ENCODE peak calls at places on chromosomes 3 and 15, in ten cellular contexts. U is NT2/D1; I is pancreas; N is CD8-positive, alpha-beta memory T cell; Z is IMR-90; P is lower lobe of right lung; V is effector memory CD4-positive, alpha-beta T cell; T is SJSA1; O is CD4-positive, CD25-positive, alpha-beta regulatory T cell; J is gastrocnemius medialis. M is an unnamed sample. For H3K4me1, the result is how much of the 10 kb centered on the place peaks cover.

GRCh38 chr3:79618883-79619282 is 148.9 kb downstream of the ROBO1 start:
- DNase-seq in U (no peak), I (no peak), N (no peak), Z (no peak), P (no peak), V (no peak), T (no peak), O (no peak), J (no peak), M (no peak)

GRCh38 chr15:63039811-63040210 is 2.7 kb upstream of the TPM1 start:
- DNase-seq in U (no peak), I (no peak), N (no peak), Z (no peak), P (no peak), V (no peak), T (no peak), O (no peak), J (no peak), M (no peak)

GRCh38 chr3:115321396-115321795 is 174.3 kb upstream of the ZBTB20 start:
- DNase-seq in U (no peak), I (no peak), N (no peak), Z (peak), P (no peak), V (no peak), T (peak), O (no peak), J (no peak), M (no peak)

GRCh38 chr15:41978534-41978933 is 6.2 kb upstream of the EHD4 start:
- DNase-seq in U (no peak), I (no peak), N (no peak), Z (no peak), P (no peak), V (no peak), T (no peak), O (no peak), J (no peak), M (no peak)

GRCh38 chr3:127477396-127477795 is 113.1 kb downstream of the TPRA1 start:
- DNase-seq in U (no peak), I (no peak), N (no peak), Z (no peak), P (no peak), V (no peak), T (no peak), O (no peak), J (no peak), M (peak)

GRCh38 chr15:39304931-39305728 is 275.7 kb upstream of the THBS1 start:
- DNase-seq in U (no peak), I (no peak), N (no peak), Z (no peak), P (no peak), V (no peak), T (no peak), O (no peak), J (no peak), M (no peak)

GRCh38 chr15:85168642-85169173 is 187.1 kb downstream of the PDE8A start:
- DNase-seq in U (peak), I (peak), N (peak), Z (peak), P (peak), V (peak), T (no peak), O (peak), J (no peak), M (no peak)

GRCh38 chr3:60190073-60190472 is 1061.2 kb downstream of the FHIT start:
- DNase-seq in U (no peak), I (no peak), N (no peak), Z (no peak), P (no peak), V (no peak), T (no peak), O (no peak), J (no peak), M (no peak)

GRCh38 chr3:107431048-107431297 is 53.7 kb downstream of the CCDC54 start:
- DNase-seq in U (no peak), I (peak), N (peak), Z (peak), P (no peak), V (peak), T (no peak), O (no peak), J (peak), M (peak)

GRCh38 chr3:71119171-71119570 is 464.4 kb downstream of the FOXP1 start:
- DNase-seq in U (no peak), I (no peak), N (no peak), Z (peak), P (no peak), V (no peak), T (no peak), O (no peak), J (no peak), M (no peak)

GRCh38 chr3:100992086-100993033 is 861 bp downstream of the ABI3BP start:
- DNase-seq in U (no peak), I (peak), N (no peak), Z (peak), P (no peak), V (no peak), T (peak), O (no peak), J (no peak), M (no peak)

GRCh38 chr15:64112904-64113303 is 17.1 kb downstream of the SNX1 start:
- DNase-seq in U (no peak), I (no peak), N (no peak), Z (peak), P (no peak), V (no peak), T (no peak), O (no peak), J (no peak), M (no peak)

GRCh38 chr15:41825572-41826535 is 2.0 kb upstream of the JMJD7 start:
- DNase-seq in U (no peak), I (no peak), N (no peak), Z (no peak), P (peak), V (no peak), T (no peak), O (no peak), J (no peak), M (no peak)

GRCh38 chr3:38497026-38497425 is 886 bp downstream of the EXOG start:
- DNase-seq in U (no peak), I (no peak), N (no peak), Z (peak), P (no peak), V (no peak), T (peak), O (no peak), J (no peak), M (no peak)

GRCh38 chr15:64653757-64654156 is 121.6 kb downstream of the RBPMS2 start:
- DNase-seq in U (no peak), I (no peak), N (no peak), Z (peak), P (no peak), V (no peak), T (no peak), O (no peak), J (no peak), M (no peak)

GRCh38 chr3:181718416-181718815 is 6.7 kb downstream of the SOX2 start:
- DNase-seq in U (no peak), I (no peak), N (no peak), Z (no peak), P (no peak), V (no peak), T (no peak), O (no peak), J (no peak), M (no peak)

GRCh38 chr3:168085491-168086119 is 10.1 kb downstream of the GOLIM4 start:
- DNase-seq in U (no peak), I (no peak), N (no peak), Z (no peak), P (no peak), V (no peak), T (no peak), O (no peak), J (no peak), M (no peak)

GRCh38 chr3:168087539-168087938 is 8.2 kb downstream of the GOLIM4 start:
- DNase-seq in U (no peak), I (no peak), N (no peak), Z (no peak), P (no peak), V (no peak), T (no peak), O (no peak), J (no peak), M (no peak)

GRCh38 chr3:168089179-168089771 is 6.4 kb downstream of the GOLIM4 start:
- DNase-seq in U (no peak), I (no peak), N (no peak), Z (no peak), P (no peak), V (no peak), T (no peak), O (no peak), J (no peak), M (no peak)

GRCh38 chr3:168088106-168088722 is 7.5 kb downstream of the GOLIM4 start:
- DNase-seq in U (peak), I (no peak), N (no peak), Z (no peak), P (no peak), V (no peak), T (no peak), O (no peak), J (no peak), M (no peak)

DNA sequence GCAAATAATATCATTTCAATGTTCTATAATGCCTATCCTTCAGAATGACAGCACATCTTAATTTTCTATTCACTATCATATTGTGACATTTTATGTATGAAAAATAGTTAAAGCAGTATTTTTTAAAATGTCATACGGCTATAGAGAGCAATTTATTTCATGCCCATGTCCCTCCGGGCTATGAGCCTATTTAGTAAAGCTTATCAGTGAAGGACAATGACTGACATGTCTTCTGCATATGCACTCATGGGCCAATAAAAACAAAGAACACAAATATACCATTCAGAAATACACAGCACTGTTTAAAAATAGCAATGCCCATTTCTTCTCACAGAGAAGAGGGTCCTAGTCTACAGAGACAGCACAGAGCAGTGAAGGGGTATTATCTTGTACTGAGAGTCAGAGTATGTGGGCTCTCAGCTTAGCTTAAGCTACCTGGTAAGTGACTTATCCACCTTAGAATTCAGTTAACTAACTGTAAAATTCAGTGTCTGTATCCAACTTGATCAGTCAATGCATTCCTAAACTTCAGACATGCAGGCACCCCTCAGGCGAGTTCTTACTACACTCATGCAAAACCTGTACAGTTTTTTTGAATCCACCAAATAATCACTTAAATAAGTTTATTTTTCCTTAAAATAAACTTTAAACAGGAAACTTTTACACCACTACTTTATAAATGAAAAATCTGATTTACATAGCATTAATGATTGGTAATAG is 9.0 kb downstream of the GOLIM4 start:
- DNase-seq in U (no peak), I (no peak), N (no peak), Z (no peak), P (no peak), V (no peak), T (no peak), O (no peak), J (no peak), M (no peak)
- H3K4me1 ChIP-seq in U (under half), I (under half), N (under half), Z (under half), P (under half), V (under half), T (under half), O (under half), J (under half), M (half or more)

GRCh38 chr3:15859507-15860013 is 61.8 kb upstream of the ANKRD28 start:
- DNase-seq in U (peak), I (peak), N (peak), Z (peak), P (peak), V (peak), T (peak), O (peak), J (peak), M (peak)
- H3K4me1 ChIP-seq in U (under half), I (under half), N (under half), Z (under half), P (under half), V (under half), T (under half), O (under half), J (under half), M (under half)

GRCh38 chr3:194688946-194689345 is 3.3 kb downstream of the FAM43A start:
- DNase-seq in U (no peak), I (no peak), N (no peak), Z (no peak), P (no peak), V (no peak), T (no peak), O (no peak), J (no peak), M (no peak)
- H3K4me1 ChIP-seq in U (under half), I (under half), N (under half), Z (under half), P (half or more), V (under half), T (under half), O (under half), J (under half), M (under half)

GRCh38 chr3:195181781-195182469 is 89.0 kb downstream of the XXYLT1 start:
- DNase-seq in U (no peak), I (no peak), N (no peak), Z (no peak), P (no peak), V (no peak), T (no peak), O (no peak), J (no peak), M (no peak)
- H3K4me1 ChIP-seq in U (under half), I (under half), N (under half), Z (under half), P (half or more), V (under half), T (under half), O (half or more), J (half or more), M (half or more)

GRCh38 chr3:30614943-30615342 is 8.5 kb downstream of the TGFBR2 start:
- DNase-seq in U (no peak), I (no peak), N (no peak), Z (no peak), P (no peak), V (no peak), T (no peak), O (no peak), J (no peak), M (no peak)

GRCh38 chr3:30615615-30616346 is 9.4 kb downstream of the TGFBR2 start:
- DNase-seq in U (no peak), I (no peak), N (no peak), Z (no peak), P (no peak), V (no peak), T (peak), O (no peak), J (no peak), M (no peak)

GRCh38 chr3:30617653-30618052 is 11.3 kb downstream of the TGFBR2 start:
- DNase-seq in U (no peak), I (no peak), N (no peak), Z (no peak), P (no peak), V (no peak), T (no peak), O (no peak), J (no peak), M (no peak)

GRCh38 chr3:30617069-30617468 is 10.7 kb downstream of the TGFBR2 start:
- DNase-seq in U (no peak), I (no peak), N (no peak), Z (no peak), P (no peak), V (no peak), T (no peak), O (no peak), J (no peak), M (no peak)

GRCh38 chr3:30616347-30617027 is 10.1 kb downstream of the TGFBR2 start:
- DNase-seq in U (no peak), I (no peak), N (no peak), Z (no peak), P (no peak), V (no peak), T (no peak), O (no peak), J (no peak), M (no peak)
- H3K4me1 ChIP-seq in U (under half), I (under half), N (half or more), Z (under half), P (half or more), V (half or more), T (half or more), O (half or more), J (half or more), M (half or more)